ENCODE peak calls at places on chromosomes 5 and 9, in four cellular contexts. One of them, this sample, is unnamed.

GRCh38 chr5:91382530-91383026 is 539 bp downstream of the ARRDC3 start:
- DNase-seq in CD8-positive, alpha-beta T cell: peak
- DNase-seq in fibroblast of the aortic adventitia: peak
- DNase-seq in fibroblast of lung: peak
- DNase-seq in this sample: no peak

GRCh38 chr5:146659961-146660360 is 144.0 kb upstream of the GPR151 start:
- DNase-seq in fibroblast of the aortic adventitia: no peak
- DNase-seq in CD8-positive, alpha-beta T cell: no peak
- DNase-seq in fibroblast of lung: no peak
- DNase-seq in this sample: no peak

GRCh38 chr9:133118568-133118967 is 2.5 kb downstream of the RALGDS start:
- DNase-seq in CD8-positive, alpha-beta T cell: no peak
- DNase-seq in fibroblast of lung: no peak
- DNase-seq in fibroblast of the aortic adventitia: no peak
- DNase-seq in this sample: no peak

GRCh38 chr9:114560956-114561355 is 26.6 kb upstream of the ATP6V1G1 start:
- DNase-seq in fibroblast of the aortic adventitia: no peak
- DNase-seq in fibroblast of lung: no peak
- DNase-seq in CD8-positive, alpha-beta T cell: no peak
- DNase-seq in this sample: no peak

GRCh38 chr5:98474211-98474610 is 299.3 kb upstream of the RGMB start:
- DNase-seq in fibroblast of lung: no peak
- DNase-seq in fibroblast of the aortic adventitia: no peak
- DNase-seq in CD8-positive, alpha-beta T cell: no peak
- DNase-seq in this sample: no peak

GRCh38 chr5:587403-587802 is 24.7 kb upstream of the CEP72 start:
- DNase-seq in CD8-positive, alpha-beta T cell: no peak
- DNase-seq in fibroblast of lung: no peak
- DNase-seq in fibroblast of the aortic adventitia: no peak
- DNase-seq in this sample: no peak

GRCh38 chr9:87206064-87206661 is 258.9 kb upstream of the GAS1 start:
- DNase-seq in fibroblast of lung: peak
- DNase-seq in fibroblast of the aortic adventitia: no peak
- DNase-seq in CD8-positive, alpha-beta T cell: no peak
- DNase-seq in this sample: peak

GRCh38 chr9:132411091-132411508 is 1.1 kb downstream of the CFAP77 start:
- DNase-seq in fibroblast of lung: peak
- DNase-seq in CD8-positive, alpha-beta T cell: peak
- DNase-seq in fibroblast of the aortic adventitia: peak
- DNase-seq in this sample: no peak

GRCh38 chr5:128341056-128341455 is 197.0 kb downstream of the FBN2 start:
- DNase-seq in CD8-positive, alpha-beta T cell: no peak
- DNase-seq in fibroblast of the aortic adventitia: peak
- DNase-seq in fibroblast of lung: peak
- DNase-seq in this sample: no peak

GRCh38 chr5:32299059-32299677 is 13.6 kb downstream of the MTMR12 start:
- DNase-seq in CD8-positive, alpha-beta T cell: no peak
- DNase-seq in fibroblast of lung: no peak
- DNase-seq in fibroblast of the aortic adventitia: no peak
- DNase-seq in this sample: no peak

GRCh38 chr5:121974261-121974660 is 12.5 kb downstream of the SRFBP1 start:
- DNase-seq in fibroblast of lung: peak
- DNase-seq in fibroblast of the aortic adventitia: peak
- DNase-seq in CD8-positive, alpha-beta T cell: no peak
- DNase-seq in this sample: no peak

GRCh38 chr9:122016789-122017188 is 76.3 kb downstream of the TTLL11 start:
- DNase-seq in fibroblast of lung: no peak
- DNase-seq in fibroblast of the aortic adventitia: peak
- DNase-seq in CD8-positive, alpha-beta T cell: no peak
- DNase-seq in this sample: no peak

GRCh38 chr5:21263361-21263760 is 1275.4 kb upstream of the CDH18 start:
- DNase-seq in CD8-positive, alpha-beta T cell: no peak
- DNase-seq in fibroblast of the aortic adventitia: no peak
- DNase-seq in fibroblast of lung: peak
- DNase-seq in this sample: no peak

GRCh38 chr9:131254107-131254491 is 22.2 kb downstream of the FAM78A start:
- DNase-seq in fibroblast of the aortic adventitia: no peak
- DNase-seq in CD8-positive, alpha-beta T cell: no peak
- DNase-seq in fibroblast of lung: no peak
- DNase-seq in this sample: no peak

GRCh38 chr9:132575005-132575609 is 7.3 kb upstream of the BARHL1 start:
- DNase-seq in fibroblast of lung: peak
- DNase-seq in fibroblast of the aortic adventitia: peak
- DNase-seq in CD8-positive, alpha-beta T cell: peak
- DNase-seq in this sample: peak

DNA sequence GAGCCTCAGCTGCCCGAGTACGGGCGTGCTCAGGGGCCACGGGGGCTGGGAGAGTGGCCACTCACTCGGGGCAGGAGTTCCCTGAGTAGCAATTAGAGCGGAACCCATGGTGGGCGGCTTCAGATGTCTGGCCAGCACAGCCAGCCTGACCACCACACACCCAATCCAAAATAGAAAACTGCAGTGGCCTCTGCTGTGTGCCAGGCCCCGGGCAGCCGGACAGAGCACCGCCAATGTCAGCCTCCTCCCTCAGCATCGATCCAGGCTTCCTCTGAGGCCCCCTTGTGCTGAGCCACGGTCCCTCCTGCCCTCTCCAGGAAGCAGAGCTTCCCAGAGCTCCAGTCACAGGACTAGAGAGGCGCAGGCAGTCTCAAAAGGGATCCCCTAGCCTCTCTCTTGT is 2.7 kb downstream of the ADAMTS2 start:
- DNase-seq in fibroblast of the aortic adventitia: peak
- DNase-seq in CD8-positive, alpha-beta T cell: no peak
- DNase-seq in fibroblast of lung: peak
- DNase-seq in this sample: no peak
- TF ChIP-seq CTCF in fibroblast of the aortic adventitia: peak
- TF ChIP-seq CTCF in CD8-positive, alpha-beta T cell: no peak
- TF ChIP-seq CTCF in fibroblast of lung: peak
- TF ChIP-seq CTCF in this sample: peak

GRCh38 chr5:137888875-137889759 is at the start of gene PKD2L2:
- DNase-seq in CD8-positive, alpha-beta T cell: peak
- DNase-seq in fibroblast of lung: peak
- DNase-seq in fibroblast of the aortic adventitia: peak
- DNase-seq in this sample: peak
- H3K4me3 ChIP-seq in CD8-positive, alpha-beta T cell: peak
- H3K4me3 ChIP-seq in fibroblast of lung: peak
- H3K4me3 ChIP-seq in fibroblast of the aortic adventitia: peak
- H3K4me3 ChIP-seq in this sample: peak

DNA sequence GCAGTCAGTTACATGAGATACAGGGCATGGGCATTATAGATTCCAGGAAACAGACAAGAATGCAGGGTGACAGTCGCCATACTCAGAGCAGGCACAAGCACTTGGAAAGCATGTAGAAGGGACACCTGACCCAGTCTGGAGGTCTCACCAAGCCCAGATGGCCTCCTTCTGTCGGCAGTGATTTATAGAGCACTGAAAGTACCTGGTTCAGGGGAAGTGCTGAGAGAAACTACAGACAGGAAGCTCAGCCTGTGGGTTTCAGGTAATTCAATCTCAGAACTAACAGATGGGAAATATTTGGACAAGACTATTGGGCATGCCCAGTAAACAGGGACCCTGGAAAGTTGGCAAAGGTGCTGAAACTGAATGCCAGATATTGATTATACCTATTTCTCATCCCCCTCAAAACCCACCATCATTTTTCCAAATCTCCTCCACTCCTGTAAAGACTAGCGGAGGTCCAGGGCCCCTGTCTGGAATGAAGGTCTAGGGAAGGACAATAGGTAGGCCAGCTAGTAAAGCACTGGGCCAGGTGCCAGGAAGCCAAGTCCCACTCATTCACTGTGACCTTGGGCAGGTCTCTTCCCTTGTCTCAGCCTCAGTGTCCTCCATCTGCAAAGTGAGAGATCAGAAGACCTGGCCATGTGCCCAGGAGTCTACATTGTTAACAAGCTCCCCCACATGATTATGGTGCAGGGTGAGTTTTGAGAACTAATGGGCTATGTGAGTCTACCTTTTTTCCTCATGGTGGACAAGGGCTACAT is 26.9 kb downstream of the KLHL3 start:
- DNase-seq in fibroblast of the aortic adventitia: no peak
- DNase-seq in CD8-positive, alpha-beta T cell: no peak
- DNase-seq in fibroblast of lung: no peak
- DNase-seq in this sample: no peak
- TF ChIP-seq CTCF in fibroblast of the aortic adventitia: no peak
- TF ChIP-seq CTCF in CD8-positive, alpha-beta T cell: no peak
- TF ChIP-seq CTCF in fibroblast of lung: no peak
- TF ChIP-seq CTCF in this sample: no peak

GRCh38 chr5:180206993-180207392 is 2.0 kb downstream of the RASGEF1C start:
- DNase-seq in fibroblast of lung: no peak
- DNase-seq in fibroblast of the aortic adventitia: no peak
- DNase-seq in CD8-positive, alpha-beta T cell: no peak
- DNase-seq in this sample: no peak

GRCh38 chr5:180209137-180209581 is at the start of gene RASGEF1C:
- DNase-seq in CD8-positive, alpha-beta T cell: peak
- DNase-seq in fibroblast of lung: peak
- DNase-seq in fibroblast of the aortic adventitia: peak
- DNase-seq in this sample: no peak

GRCh38 chr5:180208435-180209081 is 453 bp downstream of the RASGEF1C start:
- DNase-seq in fibroblast of lung: no peak
- DNase-seq in fibroblast of the aortic adventitia: no peak
- DNase-seq in CD8-positive, alpha-beta T cell: no peak
- DNase-seq in this sample: no peak

GRCh38 chr5:180207593-180207992 is 1.4 kb downstream of the RASGEF1C start:
- DNase-seq in fibroblast of the aortic adventitia: no peak
- DNase-seq in fibroblast of lung: no peak
- DNase-seq in CD8-positive, alpha-beta T cell: no peak
- DNase-seq in this sample: no peak

DNA sequence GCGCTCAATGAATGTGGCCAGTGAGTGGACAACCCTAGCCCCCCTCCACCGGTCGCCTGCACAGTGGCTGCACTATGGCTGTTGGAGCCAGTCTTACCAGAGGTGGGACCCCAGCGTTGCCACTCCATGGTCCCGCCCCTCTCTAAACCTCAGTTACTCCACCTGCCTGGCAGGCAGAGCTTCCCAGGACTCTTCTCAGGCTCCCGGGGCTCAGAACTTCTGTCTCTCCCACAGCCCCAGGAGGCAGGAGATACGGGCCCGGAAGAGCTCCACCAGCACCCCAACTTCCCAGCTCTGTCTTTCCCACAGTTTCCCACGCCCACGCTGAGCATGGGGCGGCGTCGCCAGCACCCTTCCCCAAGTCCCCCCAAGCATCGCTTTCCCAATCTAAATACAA is 975 bp downstream of the RASGEF1C start:
- DNase-seq in fibroblast of lung: no peak
- DNase-seq in fibroblast of the aortic adventitia: no peak
- DNase-seq in CD8-positive, alpha-beta T cell: no peak
- DNase-seq in this sample: no peak
- H3K4me3 ChIP-seq in fibroblast of lung: no peak
- H3K4me3 ChIP-seq in fibroblast of the aortic adventitia: no peak
- H3K4me3 ChIP-seq in CD8-positive, alpha-beta T cell: no peak
- H3K4me3 ChIP-seq in this sample: no peak

GRCh38 chr9:84670106-84670800 is 724 bp downstream of the NTRK2 start:
- DNase-seq in fibroblast of the aortic adventitia: no peak
- DNase-seq in fibroblast of lung: no peak
- DNase-seq in CD8-positive, alpha-beta T cell: no peak
- DNase-seq in this sample: no peak

GRCh38 chr9:84667571-84668203 is 1.8 kb upstream of the NTRK2 start:
- DNase-seq in CD8-positive, alpha-beta T cell: no peak
- DNase-seq in fibroblast of lung: peak
- DNase-seq in fibroblast of the aortic adventitia: peak
- DNase-seq in this sample: no peak

GRCh38 chr9:84669293-84670105 is at the start of gene NTRK2:
- DNase-seq in fibroblast of the aortic adventitia: peak
- DNase-seq in CD8-positive, alpha-beta T cell: no peak
- DNase-seq in fibroblast of lung: peak
- DNase-seq in this sample: no peak

GRCh38 chr9:84669008-84669292 is 579 bp upstream of the NTRK2 start:
- DNase-seq in CD8-positive, alpha-beta T cell: no peak
- DNase-seq in fibroblast of the aortic adventitia: no peak
- DNase-seq in fibroblast of lung: no peak
- DNase-seq in this sample: no peak

DNA sequence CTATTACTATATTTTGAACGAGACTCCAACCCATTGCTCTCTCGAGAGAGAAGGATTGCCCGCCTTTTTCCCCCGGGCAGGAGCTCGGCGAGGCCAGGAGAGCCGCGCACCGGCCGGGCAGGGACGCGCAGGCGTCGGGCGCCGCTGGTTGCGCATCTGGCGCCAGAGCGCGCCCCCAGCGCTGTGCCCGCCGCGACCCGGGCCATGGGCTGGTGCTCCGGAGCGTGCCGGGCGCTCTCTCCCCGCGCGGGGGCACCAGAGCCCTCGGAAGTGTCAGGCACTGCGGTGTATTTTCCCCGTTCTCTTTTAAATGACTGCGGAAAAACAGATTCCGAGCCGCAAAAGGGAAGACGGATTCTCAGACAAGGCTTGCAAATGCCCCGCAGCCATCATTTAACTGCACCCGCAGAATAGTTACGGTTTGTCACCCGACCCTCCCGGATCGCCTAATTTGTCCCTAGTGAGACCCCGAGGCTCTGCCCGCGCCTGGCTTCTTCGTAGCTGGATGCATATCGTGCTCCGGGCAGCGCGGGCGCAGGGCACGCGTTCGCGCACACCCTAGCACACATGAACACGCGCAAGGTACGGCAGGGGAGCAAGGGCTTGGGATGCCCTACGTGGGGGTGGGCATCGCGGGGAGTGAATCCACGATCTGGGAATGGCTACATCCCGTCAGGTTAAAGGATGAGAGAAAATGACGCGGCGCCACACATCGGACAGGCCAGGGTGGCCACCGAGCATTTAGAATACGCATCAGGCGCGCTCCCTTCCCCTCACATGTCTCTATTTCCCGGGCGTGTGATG is 1.1 kb upstream of the NTRK2 start:
- DNase-seq in CD8-positive, alpha-beta T cell: no peak
- DNase-seq in fibroblast of lung: peak
- DNase-seq in fibroblast of the aortic adventitia: peak
- DNase-seq in this sample: no peak
- TF ChIP-seq CTCF in CD8-positive, alpha-beta T cell: no peak
- TF ChIP-seq CTCF in fibroblast of lung: peak
- TF ChIP-seq CTCF in fibroblast of the aortic adventitia: peak
- TF ChIP-seq CTCF in this sample: peak

GRCh38 chr5:84113246-84114118 is 271.2 kb downstream of the EDIL3 start:
- DNase-seq in CD8-positive, alpha-beta T cell: no peak
- DNase-seq in fibroblast of the aortic adventitia: no peak
- DNase-seq in fibroblast of lung: no peak
- DNase-seq in this sample: no peak
- H3K4me3 ChIP-seq in CD8-positive, alpha-beta T cell: no peak
- H3K4me3 ChIP-seq in fibroblast of the aortic adventitia: no peak
- H3K4me3 ChIP-seq in fibroblast of lung: no peak
- H3K4me3 ChIP-seq in this sample: no peak

GRCh38 chr5:29697786-29698414 is 1495.6 kb upstream of the CDH6 start:
- DNase-seq in CD8-positive, alpha-beta T cell: no peak
- DNase-seq in fibroblast of the aortic adventitia: no peak
- DNase-seq in fibroblast of lung: no peak
- DNase-seq in this sample: no peak
- TF ChIP-seq CTCF in CD8-positive, alpha-beta T cell: no peak
- TF ChIP-seq CTCF in fibroblast of the aortic adventitia: no peak
- TF ChIP-seq CTCF in fibroblast of lung: no peak
- TF ChIP-seq CTCF in this sample: no peak

This sample was measured in AG04449.